ENCODE peak calls at places on chromosomes 2 and 18, in eight cellular contexts. O is fibroblast of lung, I is mammary epithelial cell, T is astrocyte, U is tibial artery, W is HCT116, X is neural progenitor cell, H is H9. N is an unnamed sample.
A peak's percentile ranks its signal among the peaks of the same experiment; 100 is the strongest.

GRCh38 chr2:20049631-20050030 is 1.8 kb downstream of the LAPTM4A start:
- DNase-seq in I (no peak), O (peak; percentile 36), W (no peak), H (no peak), U (no peak), X (peak; percentile 58), T (peak; percentile 24), N (peak; percentile 38)

GRCh38 chr2:2879071-2879470 is 498.5 kb downstream of the EIPR1 start:
- DNase-seq in X (no peak), I (no peak), W (no peak), H (peak; percentile 12), T (no peak), O (no peak), U (no peak), N (no peak)

GRCh38 chr2:121776885-121777698 is 21.6 kb downstream of the TSN start:
- DNase-seq in W (no peak), H (no peak), U (no peak), O (peak; percentile 23), T (peak; percentile 42), X (no peak), I (no peak), N (peak; percentile 52)

GRCh38 chr2:72081450-72081849 is 66.2 kb downstream of the CYP26B1 start:
- DNase-seq in W (no peak), X (no peak), I (peak; percentile 29), O (no peak), H (no peak), T (peak; percentile 43), U (no peak), N (no peak)

GRCh38 chr2:234343297-234343696 is 153.6 kb downstream of the ARL4C start:
- DNase-seq in X (no peak), W (no peak), I (no peak), U (no peak), H (no peak), O (peak; percentile 60), T (no peak), N (no peak)

GRCh38 chr2:30222031-30222430 is 9.3 kb upstream of the LBH start:
- DNase-seq in H (no peak), T (no peak), I (no peak), X (no peak), U (no peak), O (no peak), W (no peak), N (no peak)

GRCh38 chr2:196131949-196132925 is 39.1 kb downstream of the STK17B start:
- DNase-seq in I (no peak), H (no peak), W (no peak), U (no peak), T (peak; percentile 23), O (peak; percentile 49), X (peak; percentile 11), N (peak; percentile 81)

GRCh38 chr2:137689549-137689948 is 274.7 kb upstream of the HNMT start:
- DNase-seq in I (no peak), X (no peak), O (peak; percentile 4), H (no peak), T (peak; percentile 65), W (no peak), U (no peak), N (no peak)

GRCh38 chr18:79553154-79553553 is 126.4 kb upstream of the CTDP1 start:
- DNase-seq in X (no peak), T (no peak), I (no peak), U (no peak), O (no peak), W (no peak), H (no peak), N (no peak)

GRCh38 chr18:59540356-59540755 is 156.9 kb downstream of the CCBE1 start:
- DNase-seq in U (no peak), X (no peak), T (no peak), O (no peak), H (no peak), I (no peak), W (no peak), N (no peak)

GRCh38 chr2:232315049-232315922 is 63.3 kb upstream of the ALPP start:
- DNase-seq in I (peak; percentile 96), T (peak; percentile 76), X (no peak), U (peak; percentile 73), H (no peak), O (peak; percentile 78), W (no peak), N (peak; percentile 29)

GRCh38 chr2:68831688-68832087 is 39.5 kb downstream of the BMP10 start:
- DNase-seq in X (no peak), W (no peak), U (no peak), O (peak; percentile 66), T (peak; percentile 75), I (no peak), H (no peak), N (no peak)

GRCh38 chr2:133044556-133044955 is 374.6 kb upstream of the LYPD1 start:
- DNase-seq in O (no peak), U (no peak), T (no peak), H (no peak), X (no peak), I (peak; percentile 61), W (no peak), N (no peak)

GRCh38 chr2:236972491-236973379 is 113.0 kb upstream of the COPS8 start:
- DNase-seq in O (peak; percentile 71), T (peak; percentile 87), H (peak; percentile 55), U (peak; percentile 69), W (no peak), X (peak; percentile 45), I (peak; percentile 85), N (peak; percentile 67)

GRCh38 chr2:200616656-200617055 is 30.8 kb downstream of the AOX1 start:
- DNase-seq in H (no peak), W (no peak), O (peak; percentile 82), U (no peak), X (no peak), T (no peak), I (no peak), N (no peak)
- H3K4me1 ChIP-seq in H (no peaks in the 10 kb centered on the region), W (peaks cover 7% of the 10 kb centered on the region), O (peaks cover 4% of the 10 kb centered on the region), U (no peaks in the 10 kb centered on the region), X (no peaks in the 10 kb centered on the region), T (peaks cover 23% of the 10 kb centered on the region), I (peaks cover 26% of the 10 kb centered on the region), N (no peaks in the 10 kb centered on the region)

GRCh38 chr18:6956495-6956894 is 161.1 kb downstream of the LAMA1 start:
- DNase-seq in O (no peak), I (no peak), X (no peak), H (no peak), T (no peak), W (no peak), U (no peak), N (no peak)
- H3K4me1 ChIP-seq in O (no peaks in the 10 kb centered on the region), I (peaks cover 13% of the 10 kb centered on the region), X (peaks cover 8% of the 10 kb centered on the region), H (no peaks in the 10 kb centered on the region), T (peaks cover 3% of the 10 kb centered on the region), W (no peaks in the 10 kb centered on the region), U (no peaks in the 10 kb centered on the region), N (peaks cover 3% of the 10 kb centered on the region)

DNA sequence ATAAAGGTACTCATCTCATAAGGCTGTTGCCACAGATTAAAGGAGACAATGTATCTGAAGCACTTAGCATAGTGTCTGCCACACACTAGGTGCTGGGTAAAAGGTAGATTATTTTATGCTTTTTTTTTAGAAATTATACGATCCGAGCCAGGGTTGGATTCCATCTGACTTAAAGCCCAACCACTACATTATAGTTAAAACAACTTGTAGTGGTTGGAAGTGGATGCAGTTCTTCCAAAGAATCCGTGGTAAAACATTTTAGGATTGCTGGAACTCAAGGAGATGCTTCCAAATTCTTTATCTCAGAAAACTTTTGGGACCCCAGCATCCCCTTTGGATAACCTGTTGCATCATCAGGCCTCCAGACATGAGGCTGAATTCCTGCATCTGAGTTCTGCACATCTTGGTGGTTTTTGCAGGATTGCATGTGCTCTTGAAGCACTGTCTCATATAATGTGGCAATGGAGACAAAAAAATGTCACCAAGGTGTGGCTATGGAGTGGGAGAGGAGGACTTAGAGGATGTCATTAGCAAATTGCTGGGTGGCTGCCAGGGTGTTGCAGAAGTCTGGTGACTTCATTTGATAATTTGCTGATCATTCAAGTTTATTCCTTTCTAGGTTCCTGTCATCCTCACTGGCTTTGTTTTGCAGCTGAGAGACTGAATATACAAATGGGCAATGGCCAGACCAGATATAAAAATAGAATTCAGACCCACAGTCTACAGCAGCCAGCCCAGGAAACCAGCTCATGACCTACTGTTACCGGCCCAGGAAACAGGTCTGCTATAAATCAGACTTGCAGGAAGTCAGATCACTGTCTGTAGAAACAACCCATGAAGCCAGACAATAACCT is 207.8 kb downstream of the BCL2 start:
- DNase-seq in X (no peak), U (peak; percentile 51), W (no peak), T (no peak), I (no peak), O (no peak), H (no peak), N (no peak)
- H3K4me1 ChIP-seq in X (peaks cover 8% of the 10 kb centered on the region), U (peaks cover 15% of the 10 kb centered on the region), W (no peaks in the 10 kb centered on the region), T (no peaks in the 10 kb centered on the region), I (no peaks in the 10 kb centered on the region), O (no peaks in the 10 kb centered on the region), H (no peaks in the 10 kb centered on the region), N (no peaks in the 10 kb centered on the region)

DNA sequence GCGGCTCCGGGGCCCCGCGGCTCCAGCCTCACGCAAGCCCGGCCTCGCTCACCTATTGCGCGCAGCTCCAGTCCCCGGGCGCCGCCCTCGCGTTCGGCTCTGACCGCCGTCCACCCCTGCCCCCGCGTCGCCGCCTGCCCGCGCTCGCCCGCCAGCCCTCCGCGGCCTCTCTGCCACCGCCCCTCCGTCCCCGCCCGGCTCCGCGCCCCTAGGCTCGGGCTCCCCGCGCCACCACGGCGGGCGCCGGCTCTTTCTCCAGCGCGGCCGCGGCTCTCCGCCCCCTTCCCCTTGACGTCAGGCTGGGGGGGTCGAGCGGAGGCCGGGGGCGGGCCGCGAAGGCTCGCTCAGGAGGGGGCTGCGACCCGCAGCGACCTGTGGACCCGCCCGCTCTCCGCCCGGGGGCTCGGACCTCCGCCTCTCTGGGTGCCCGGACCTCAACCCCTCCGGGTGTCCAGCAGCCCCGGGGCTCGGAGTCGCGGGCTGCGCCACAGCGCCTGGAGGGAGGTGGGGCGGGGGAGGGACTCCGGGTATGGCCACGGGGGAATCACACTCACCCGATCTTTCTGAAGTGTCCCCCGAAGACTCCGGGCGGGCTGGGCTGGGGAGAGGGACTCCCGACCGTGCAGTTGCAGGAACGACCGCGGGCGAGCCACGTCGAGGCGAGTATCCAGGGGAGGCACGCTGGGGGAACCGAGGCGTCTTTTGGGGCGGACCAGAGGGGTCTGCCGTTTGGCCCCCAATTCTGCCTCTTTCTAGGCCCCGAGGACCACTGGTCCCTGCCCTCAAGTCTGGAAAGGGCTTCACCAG is at the start of gene SEMA4C:
- DNase-seq in W (no peak), H (no peak), T (no peak), U (peak; percentile 68), O (peak; percentile 41), X (peak; percentile 80), I (no peak), N (peak; percentile 57)
- H3K4me1 ChIP-seq in W (peaks cover 47% of the 10 kb centered on the region), H (peaks cover 3% of the 10 kb centered on the region), T (peaks cover 30% of the 10 kb centered on the region), U (peaks cover 38% of the 10 kb centered on the region), O (peaks cover 13% of the 10 kb centered on the region), X (peaks cover 21% of the 10 kb centered on the region), I (peaks cover 10% of the 10 kb centered on the region), N (peaks cover 17% of the 10 kb centered on the region)

DNA sequence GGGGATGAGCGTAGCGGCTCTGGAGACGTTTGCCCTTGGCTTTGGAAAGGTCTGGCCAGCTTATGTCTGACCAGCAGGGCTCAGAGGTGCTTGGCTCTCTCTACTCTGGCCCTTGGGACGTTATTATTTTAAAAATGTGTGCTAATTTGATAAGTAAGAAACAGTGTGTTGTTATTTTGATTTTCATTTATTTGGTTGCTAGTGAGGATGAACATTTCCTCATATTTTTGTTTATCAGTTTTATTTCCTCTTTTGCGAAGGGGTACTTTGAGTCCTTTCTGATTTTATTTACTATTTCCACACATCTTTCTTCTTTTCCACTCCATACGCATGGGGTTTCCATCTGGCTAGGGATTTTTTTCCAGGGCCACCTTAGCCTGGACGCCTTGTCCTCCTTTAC is 11.4 kb downstream of the CXCR4 start:
- DNase-seq in O (no peak), H (no peak), X (no peak), W (no peak), I (no peak), T (no peak), U (no peak), N (no peak)
- H3K4me1 ChIP-seq in O (no peaks in the 10 kb centered on the region), H (no peaks in the 10 kb centered on the region), X (no peaks in the 10 kb centered on the region), W (no peaks in the 10 kb centered on the region), I (no peaks in the 10 kb centered on the region), T (no peaks in the 10 kb centered on the region), U (no peaks in the 10 kb centered on the region), N (no peaks in the 10 kb centered on the region)